ENCODE peak calls at places on chromosomes 1 and 21, in four cellular contexts. C is prostate gland, U is heart left ventricle, P is vagina. W is an unnamed sample.

GRCh38 chr1:48596036-48596435 is 124.0 kb upstream of the SPATA6 start:
- DNase-seq in C (no peak), U (no peak), P (no peak), W (no peak)

GRCh38 chr1:42679364-42679983 is 2.7 kb upstream of the YBX1 start:
- DNase-seq in C (no peak), U (no peak), P (no peak), W (no peak)

GRCh38 chr1:30790850-30791778 is 33.5 kb upstream of the LAPTM5 start:
- DNase-seq in C (no peak), U (no peak), P (no peak), W (no peak)

GRCh38 chr1:234573711-234574299 is 36.2 kb downstream of the IRF2BP2 start:
- DNase-seq in C (no peak), U (no peak), P (peak), W (no peak)

GRCh38 chr1:206540044-206540758 is 32.9 kb downstream of the RASSF5 start:
- DNase-seq in C (peak), U (peak), P (no peak), W (peak)

GRCh38 chr1:43204394-43204793 is 32.3 kb downstream of the CFAP57 start:
- DNase-seq in C (no peak), U (no peak), P (no peak), W (no peak)

GRCh38 chr1:229127301-229127700 is 143.6 kb upstream of the RAB4A start:
- DNase-seq in C (no peak), U (no peak), P (no peak), W (no peak)

GRCh38 chr1:150061632-150062101 is 5.9 kb upstream of the VPS45 start:
- DNase-seq in C (peak), U (no peak), P (no peak), W (no peak)

GRCh38 chr1:147618077-147618569 is 52.2 kb downstream of the ACP6 start:
- DNase-seq in C (no peak), U (no peak), P (no peak), W (no peak)

GRCh38 chr1:212465311-212465710 is 32.6 kb downstream of the NENF start:
- DNase-seq in C (no peak), U (no peak), P (no peak), W (no peak)

GRCh38 chr1:34113887-34114286 is 51.1 kb downstream of the CSMD2 start:
- DNase-seq in C (no peak), U (no peak), P (no peak), W (no peak)

GRCh38 chr1:78091215-78091813 is 45.5 kb downstream of the GIPC2 start:
- DNase-seq in C (no peak), U (no peak), P (no peak), W (no peak)

GRCh38 chr1:180167721-180168467 is 13.2 kb downstream of the QSOX1 start:
- DNase-seq in C (peak), U (no peak), P (no peak), W (peak)

GRCh38 chr1:199291022-199291740 is 652.3 kb downstream of the PTPRC start:
- DNase-seq in C (no peak), U (no peak), P (no peak), W (no peak)

GRCh38 chr1:77047978-77048614 is 171.1 kb downstream of the PIGK start:
- DNase-seq in C (no peak), U (no peak), P (no peak), W (no peak)

GRCh38 chr1:110893908-110894490 is 21.1 kb downstream of the CD53 start:
- DNase-seq in C (no peak), U (no peak), P (no peak), W (no peak)

GRCh38 chr1:70090146-70090545 is 115.2 kb downstream of the LRRC40 start:
- DNase-seq in C (no peak), U (no peak), P (no peak), W (no peak)

GRCh38 chr1:206715120-206715519 is 30.4 kb downstream of the MAPKAPK2 start:
- DNase-seq in C (no peak), U (no peak), P (no peak), W (no peak)

GRCh38 chr1:86370627-86371026 is 25.5 kb downstream of the ODF2L start:
- DNase-seq in C (no peak), U (no peak), P (no peak), W (no peak)

GRCh38 chr21:19256934-19257660 is 853.5 kb upstream of the TMPRSS15 start:
- DNase-seq in C (no peak), U (peak), P (no peak), W (no peak)

GRCh38 chr21:26087223-26087918 is 83.2 kb downstream of the APP start:
- DNase-seq in C (no peak), U (no peak), P (no peak), W (no peak)

GRCh38 chr1:202365092-202365815 is 16.8 kb downstream of the PPP1R12B start:
- DNase-seq in C (no peak), U (no peak), P (no peak), W (no peak)

GRCh38 chr1:171177261-171177660 is 7.8 kb upstream of the FMO2 start:
- DNase-seq in C (no peak), U (no peak), P (no peak), W (no peak)

GRCh38 chr1:31977361-31978131 is 36.1 kb upstream of the KHDRBS1 start:
- DNase-seq in C (no peak), U (no peak), P (no peak), W (no peak)
- TF ChIP-seq CTCF in C (no peak), U (no peak), P (no peak), W (peak)

GRCh38 chr1:6420594-6421042 is 899 bp upstream of the HES2 start:
- DNase-seq in C (no peak), U (no peak), P (no peak), W (no peak)
- H3K4me3 ChIP-seq in C (no peak), U (peak), P (peak), W (no peak)

GRCh38 chr1:23792151-23792945 is 1.4 kb downstream of the LYPLA2 start:
- DNase-seq in C (no peak), U (no peak), P (no peak), W (no peak)
- TF ChIP-seq POLR2A in C (no peak), U (no peak), P (no peak), W (no peak)

GRCh38 chr1:65253800-65254319 is 55.5 kb upstream of the DNAJC6 start:
- DNase-seq in C (no peak), U (no peak), P (no peak), W (no peak)

GRCh38 chr1:65256860-65257719 is 52.3 kb upstream of the DNAJC6 start:
- DNase-seq in C (no peak), U (no peak), P (no peak), W (no peak)

GRCh38 chr1:65250826-65251225 is 58.5 kb upstream of the DNAJC6 start:
- DNase-seq in C (no peak), U (no peak), P (no peak), W (no peak)

GRCh38 chr1:65255088-65256050 is 54.0 kb upstream of the DNAJC6 start:
- DNase-seq in C (no peak), U (no peak), P (no peak), W (no peak)

DNA sequence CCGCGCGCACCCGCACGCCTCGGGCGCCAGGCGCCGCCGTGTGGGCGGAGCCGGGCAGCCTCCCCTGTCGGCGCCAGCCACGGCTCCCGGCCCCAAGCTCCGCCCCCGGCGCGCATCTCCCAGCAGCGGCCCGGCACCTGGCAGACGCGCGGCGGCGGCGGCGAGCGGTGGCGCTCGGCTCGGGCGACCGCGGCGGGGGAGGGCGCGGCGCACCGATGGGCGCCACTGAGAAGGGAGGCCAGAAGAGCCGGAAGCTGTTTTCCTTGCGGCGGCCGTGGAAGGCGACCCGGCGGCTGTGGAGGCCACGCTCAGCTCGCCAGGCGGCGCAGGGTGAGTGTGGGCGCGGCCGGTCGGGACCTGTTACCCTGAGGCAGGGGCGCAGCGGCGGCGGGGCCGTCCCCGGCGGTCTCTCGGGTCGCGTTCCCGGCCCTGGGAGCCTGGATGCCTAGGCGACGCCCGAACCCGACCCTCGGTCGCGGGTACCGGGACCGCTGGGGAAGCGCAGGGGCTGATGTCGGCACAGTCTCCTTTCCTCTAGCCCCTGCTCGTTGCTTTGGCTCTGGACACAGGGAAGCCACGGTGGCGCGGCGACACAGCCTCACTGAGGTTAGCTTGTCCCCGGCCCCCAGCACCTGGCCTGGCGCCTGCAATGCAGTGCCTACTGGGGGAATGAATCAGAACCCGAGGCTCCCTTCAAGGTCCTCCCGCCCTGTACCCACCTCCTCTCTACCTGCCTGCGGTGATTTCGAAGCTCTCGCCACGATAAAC is 54.8 kb upstream of the DNAJC6 start:
- DNase-seq in C (peak), U (peak), P (no peak), W (peak)
- TF ChIP-seq CTCF in C (no peak), U (peak), P (no peak), W (peak)

DNA sequence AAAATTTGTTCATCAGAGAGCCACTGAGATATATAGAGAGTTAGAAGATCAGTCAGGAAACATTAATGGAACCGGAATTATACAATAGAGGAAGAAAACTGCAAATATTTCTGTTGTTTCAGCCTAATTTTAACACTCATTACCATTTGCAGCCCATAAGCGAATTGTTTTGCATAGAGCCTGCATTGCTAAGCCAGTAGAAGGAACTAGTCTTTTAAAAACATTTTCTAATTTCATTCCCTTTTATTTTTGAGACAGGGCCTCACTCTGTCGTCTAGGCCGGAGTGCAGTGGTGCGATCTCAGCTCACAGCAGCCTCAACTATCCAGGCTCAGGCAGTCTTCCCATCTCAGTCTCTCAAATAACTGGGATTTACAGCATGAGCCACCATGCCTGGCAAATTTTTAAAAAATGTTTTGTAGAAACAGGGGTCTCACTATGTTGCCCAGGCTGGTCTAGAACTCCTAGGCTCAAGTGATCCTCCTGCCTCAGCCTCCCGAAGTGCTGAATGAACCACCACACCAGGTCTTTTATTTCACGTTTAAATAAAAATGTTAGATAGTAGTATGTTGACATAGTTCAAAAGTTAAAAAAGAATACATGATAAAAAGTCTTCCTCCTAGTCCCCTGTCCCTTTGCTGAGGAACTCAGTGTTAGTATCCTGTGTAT is 25.3 kb downstream of the MPZL1 start:
- DNase-seq in C (no peak), U (no peak), P (no peak), W (no peak)
- H3K4me3 ChIP-seq in C (no peak), U (no peak), P (no peak), W (no peak)

GRCh38 chr1:204377800-204378608 is 18.3 kb upstream of the PLEKHA6 start:
- DNase-seq in C (peak), U (peak), P (peak), W (no peak)

GRCh38 chr1:204380293-204380831 is 20.6 kb upstream of the PLEKHA6 start:
- DNase-seq in C (peak), U (no peak), P (peak), W (no peak)

GRCh38 chr1:204382714-204383083 is 23.0 kb upstream of the PLEKHA6 start:
- DNase-seq in C (no peak), U (no peak), P (no peak), W (no peak)

DNA sequence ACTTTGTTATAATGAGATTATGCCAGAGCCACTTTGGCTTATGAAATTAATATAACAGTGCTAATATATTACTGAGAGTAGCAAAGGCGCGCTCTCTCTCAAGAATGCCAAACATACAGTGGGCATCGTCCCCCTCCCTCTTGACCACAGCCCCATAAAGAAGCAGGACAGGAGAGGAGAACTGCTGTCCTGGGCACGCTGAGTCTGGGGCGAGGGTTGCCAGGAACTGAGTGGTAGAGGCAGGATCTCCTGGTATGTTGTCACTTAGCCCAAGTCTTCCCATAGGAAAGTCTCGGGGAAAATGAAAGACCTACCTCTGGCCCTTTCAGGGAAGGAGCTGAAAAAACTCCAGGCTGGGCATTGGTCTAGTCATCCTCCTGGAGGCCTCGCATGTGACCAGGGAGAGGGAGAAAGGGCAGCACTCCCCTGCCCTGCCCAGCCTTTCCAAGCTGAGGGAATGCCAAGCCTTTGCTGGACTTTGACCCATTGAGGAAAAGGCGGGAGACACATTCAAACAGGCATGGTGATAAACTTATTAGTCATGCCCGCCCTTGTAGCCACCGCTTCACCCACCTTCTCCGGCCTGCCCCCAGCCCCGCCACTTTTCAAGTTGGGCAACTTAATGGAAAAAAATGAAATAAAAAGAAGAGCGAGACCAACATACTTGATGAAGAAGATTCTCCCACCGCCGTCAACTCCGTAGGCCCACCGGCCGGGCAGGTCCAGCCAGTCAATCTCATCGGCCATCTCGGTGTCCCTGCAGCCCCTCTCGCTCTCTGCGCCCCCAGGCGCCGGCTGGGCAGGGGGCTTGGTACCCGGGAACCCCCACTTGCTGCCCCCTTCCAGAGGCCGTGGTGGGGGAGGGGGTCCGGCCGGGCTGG is 17.4 kb upstream of the PLEKHA6 start:
- DNase-seq in C (no peak), U (no peak), P (no peak), W (no peak)
- TF ChIP-seq POLR2A in C (no peak), U (no peak), P (no peak), W (no peak)

DNA sequence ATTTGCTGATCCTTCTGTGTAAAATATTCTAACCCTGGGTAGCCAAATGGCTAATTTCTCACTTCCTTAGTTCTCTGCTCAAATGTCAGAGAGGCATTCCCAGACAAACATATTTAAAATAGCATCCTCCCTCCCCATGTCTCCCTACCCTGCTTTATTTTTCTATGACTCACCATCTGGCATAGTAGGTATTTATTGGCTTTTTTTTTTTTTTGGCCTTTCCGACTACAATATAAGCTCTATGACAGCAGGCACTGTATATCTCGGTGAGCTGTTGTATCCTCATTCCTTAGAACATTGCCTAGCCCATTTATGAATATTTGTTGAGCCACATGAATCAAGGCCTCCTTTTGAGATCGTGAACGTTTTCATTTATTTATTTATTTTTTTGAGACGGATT is 1.5 kb upstream of the NEK7 start:
- DNase-seq in C (no peak), U (no peak), P (no peak), W (no peak)
- TF ChIP-seq CTCF in C (no peak), U (no peak), P (no peak), W (no peak)

DNA sequence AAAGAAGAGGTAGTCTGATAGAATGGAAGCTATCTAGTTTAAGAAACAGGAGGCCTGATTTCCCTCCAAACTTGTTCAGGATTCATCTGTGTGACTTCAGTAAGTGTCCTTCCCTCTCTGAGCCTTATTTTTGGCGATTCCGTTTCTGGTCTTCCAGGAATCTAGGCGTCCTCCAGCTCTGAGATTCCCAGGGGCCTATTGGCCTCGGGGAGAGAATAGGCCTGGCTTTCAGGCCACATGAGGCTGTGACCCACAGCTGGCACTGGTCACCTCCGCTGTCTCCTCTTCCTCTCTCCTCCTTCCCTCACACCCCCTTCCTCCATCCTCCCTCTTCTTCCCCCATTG is 95.0 kb downstream of the FOXD2 start:
- DNase-seq in C (no peak), U (no peak), P (no peak), W (no peak)
- H3K4me3 ChIP-seq in C (peak), U (peak), P (peak), W (peak)

GRCh38 chr1:226424228-226425003 is 16.5 kb upstream of the PARP1 start:
- DNase-seq in C (no peak), U (no peak), P (no peak), W (no peak)

GRCh38 chr1:226427131-226427530 is 19.2 kb upstream of the PARP1 start:
- DNase-seq in C (no peak), U (no peak), P (no peak), W (no peak)

GRCh38 chr1:226425004-226425378 is 17.1 kb upstream of the PARP1 start:
- DNase-seq in C (no peak), U (no peak), P (no peak), W (no peak)

GRCh38 chr1:226428348-226429050 is 20.6 kb upstream of the PARP1 start:
- DNase-seq in C (no peak), U (no peak), P (no peak), W (no peak)

DNA sequence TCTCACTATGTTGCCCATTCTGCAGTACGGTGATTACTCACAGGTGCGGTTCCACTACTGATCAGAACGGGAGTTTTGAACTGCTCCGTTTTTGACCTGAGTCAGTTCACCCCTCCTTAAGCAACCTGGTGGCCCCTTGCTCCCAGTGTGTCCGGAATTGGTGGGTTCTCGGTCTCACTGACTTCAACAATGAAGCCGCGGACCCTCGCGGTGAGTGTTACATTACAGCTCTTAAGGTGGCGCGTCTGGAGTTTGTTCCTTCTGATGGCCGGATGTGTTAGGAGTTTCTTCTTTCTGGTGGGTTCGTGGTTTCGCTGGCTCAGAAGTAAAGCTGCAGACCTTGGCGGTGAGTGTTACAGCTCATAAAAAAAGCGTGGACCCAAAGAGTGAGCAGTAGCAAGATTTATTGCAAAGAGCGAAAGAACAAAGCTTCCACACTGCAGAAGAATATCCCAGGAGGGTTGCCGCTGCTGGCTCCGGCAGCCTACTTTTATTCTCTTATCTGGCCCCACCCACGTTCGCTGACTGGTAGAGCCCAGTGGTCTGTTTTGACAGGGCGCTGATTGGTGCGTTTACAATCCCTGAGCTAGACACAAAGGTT is 17.6 kb upstream of the PARP1 start:
- DNase-seq in C (no peak), U (no peak), P (no peak), W (no peak)
- TF ChIP-seq POLR2A in C (no peak), U (no peak), P (no peak), W (no peak)

GRCh38 chr1:8164670-8165069 is 138.6 kb upstream of the ERRFI1 start:
- DNase-seq in C (no peak), U (no peak), P (no peak), W (no peak)

GRCh38 chr1:8166436-8166835 is 140.3 kb upstream of the ERRFI1 start:
- DNase-seq in C (no peak), U (no peak), P (no peak), W (no peak)

GRCh38 chr1:8163039-8163438 is 136.9 kb upstream of the ERRFI1 start:
- DNase-seq in C (no peak), U (no peak), P (no peak), W (no peak)

GRCh38 chr1:8167936-8168335 is 141.8 kb upstream of the ERRFI1 start:
- DNase-seq in C (no peak), U (no peak), P (no peak), W (no peak)

GRCh38 chr1:8165595-8166360 is 139.7 kb upstream of the ERRFI1 start:
- DNase-seq in C (no peak), U (no peak), P (no peak), W (no peak)
- TF ChIP-seq CTCF in C (no peak), U (no peak), P (no peak), W (no peak)